ENCODE peak calls at places on chromosomes 12 and 14, in six cellular contexts. P is GM12865; V is GM23248; D is NCI-H1417; B is activated CD8-positive, alpha-beta memory T cell treated with anti-CD3 and anti-CD28 coated beads for 4 hours; N is MV-4-11. W is an unnamed sample.
A peak's percentile ranks its signal among the peaks of the same experiment; 100 is the strongest.

GRCh38 chr14:73477618-73478266 is 13.0 kb upstream of the RIOX1 start:
- DNase-seq in D (no peak), B (no peak), N (peak; percentile 75), P (peak; percentile 84), V (peak; percentile 85), W (no peak)

GRCh38 chr14:81051547-81051946 is 96.1 kb downstream of the TSHR start:
- DNase-seq in B (no peak), N (no peak), P (no peak), D (no peak), V (no peak), W (no peak)

GRCh38 chr12:132554857-132555630 is 55.3 kb downstream of the LRCOL1 start:
- DNase-seq in P (no peak), B (no peak), D (peak; percentile 7), N (peak; percentile 21), V (no peak), W (no peak)

GRCh38 chr14:48384786-48385185 is 709.4 kb upstream of the MDGA2 start:
- DNase-seq in N (no peak), B (no peak), P (no peak), V (no peak), D (no peak), W (no peak)

GRCh38 chr14:20332946-20333782 is at the start of gene CCNB1IP1:
- DNase-seq in B (no peak), V (peak; percentile 86), D (peak; percentile 95), N (peak; percentile 95), P (peak; percentile 91), W (peak; percentile 98)

GRCh38 chr14:56196274-56196673 is 78.1 kb downstream of the PELI2 start:
- DNase-seq in V (peak; percentile 75), N (no peak), D (peak; percentile 53), P (no peak), B (no peak), W (no peak)

GRCh38 chr12:109711596-109712461 is 1.8 kb upstream of the FAM222A start:
- DNase-seq in V (no peak), D (no peak), P (no peak), B (no peak), N (no peak), W (no peak)

GRCh38 chr12:27277846-27278260 is 33.8 kb downstream of the STK38L start:
- DNase-seq in D (no peak), N (no peak), V (peak; percentile 88), P (peak; percentile 73), B (no peak), W (peak; percentile 79)

GRCh38 chr14:31059152-31059924 is 33.2 kb upstream of the STRN3 start:
- DNase-seq in V (peak; percentile 85), B (no peak), P (no peak), D (peak; percentile 30), N (peak; percentile 92), W (no peak)

GRCh38 chr14:30482270-30482669 is 76.7 kb upstream of the G2E3 start:
- DNase-seq in N (no peak), V (no peak), P (no peak), B (no peak), D (no peak), W (no peak)

GRCh38 chr12:78062781-78063180 is 232.1 kb downstream of the NAV3 start:
- DNase-seq in N (no peak), V (peak; percentile 85), P (no peak), B (no peak), D (no peak), W (peak; percentile 57)

GRCh38 chr14:73261520-73262426 is 24.5 kb downstream of the PAPLN start:
- DNase-seq in P (no peak), V (no peak), N (no peak), B (no peak), D (no peak), W (no peak)

GRCh38 chr12:106442575-106442974 is 85.0 kb downstream of the POLR3B start:
- DNase-seq in V (no peak), B (no peak), N (no peak), D (no peak), P (peak; percentile 16), W (no peak)

GRCh38 chr12:88248606-88249005 is 106.5 kb downstream of the TMTC3 start:
- DNase-seq in P (no peak), N (no peak), V (no peak), B (no peak), D (no peak), W (no peak)

GRCh38 chr12:82366182-82366581 is 7.9 kb downstream of the METTL25 start:
- DNase-seq in V (peak; percentile 30), N (no peak), P (no peak), B (no peak), D (no peak), W (no peak)

GRCh38 chr14:105059035-105059916 is 6.0 kb downstream of the GPR132 start:
- DNase-seq in N (no peak), P (no peak), B (no peak), D (no peak), V (no peak), W (no peak)

GRCh38 chr12:89225401-89225800 is 126.9 kb downstream of the DUSP6 start:
- DNase-seq in V (peak; percentile 93), B (peak; percentile 54), P (peak; percentile 56), N (no peak), D (peak; percentile 39), W (no peak)

GRCh38 chr12:76587428-76588178 is 28.0 kb upstream of the OSBPL8 start:
- DNase-seq in P (no peak), N (no peak), V (peak; percentile 28), B (no peak), D (no peak), W (no peak)

GRCh38 chr14:103023881-103024473 is 33.4 kb downstream of the CDC42BPB start:
- DNase-seq in B (no peak), V (peak; percentile 88), N (no peak), D (no peak), P (no peak), W (no peak)

GRCh38 chr12:111428728-111429175 is 23.0 kb downstream of the SH2B3 start:
- DNase-seq in V (no peak), P (peak; percentile 55), D (no peak), N (peak; percentile 80), B (no peak), W (no peak)

GRCh38 chr14:61668267-61668666 is 27.0 kb upstream of the HIF1A start:
- DNase-seq in V (no peak), D (no peak), N (no peak), B (no peak), P (no peak), W (no peak)

GRCh38 chr12:48266826-48267225 is 63.7 kb upstream of the OR10AD1 start:
- DNase-seq in V (no peak), N (no peak), D (no peak), P (no peak), B (no peak), W (no peak)

GRCh38 chr12:61810486-61810885 is 449.7 kb upstream of the USP15 start:
- DNase-seq in N (no peak), V (no peak), B (no peak), P (no peak), D (no peak), W (no peak)

GRCh38 chr14:34356267-34356660 is 105.8 kb downstream of the SPTSSA start:
- DNase-seq in B (no peak), N (peak; percentile 89), P (no peak), V (peak; percentile 28), D (no peak), W (peak; percentile 21)

GRCh38 chr12:11578461-11578993 is 70.9 kb upstream of the ETV6 start:
- DNase-seq in P (peak; percentile 87), V (no peak), D (no peak), N (peak; percentile 45), B (no peak), W (no peak)

GRCh38 chr14:25041484-25041883 is 8.5 kb downstream of the STXBP6 start:
- DNase-seq in P (no peak), D (no peak), B (no peak), N (no peak), V (no peak), W (no peak)

GRCh38 chr12:79737875-79738718 is 47.3 kb upstream of the PAWR start:
- DNase-seq in B (no peak), V (peak; percentile 60), N (peak; percentile 26), D (peak; percentile 90), P (peak; percentile 78), W (peak; percentile 65)

GRCh38 chr14:51539571-51540037 is 112.1 kb upstream of the FRMD6 start:
- DNase-seq in V (peak; percentile 87), N (no peak), B (no peak), D (no peak), P (peak; percentile 17), W (no peak)

GRCh38 chr12:70948976-70949336 is 28.4 kb upstream of the PTPRR start:
- DNase-seq in P (no peak), N (no peak), D (no peak), V (no peak), B (no peak), W (peak; percentile 31)

GRCh38 chr12:13686243-13686642 is 295.2 kb downstream of the GRIN2B start:
- DNase-seq in P (no peak), V (no peak), B (no peak), D (peak; percentile 16), N (no peak), W (no peak)

GRCh38 chr12:2291182-2291832 is 238.5 kb downstream of the CACNA1C start:
- DNase-seq in B (no peak), V (peak; percentile 49), P (peak; percentile 78), D (peak; percentile 37), N (peak; percentile 56), W (peak; percentile 38)

GRCh38 chr12:93571854-93572711 is at the start of gene SOCS2:
- DNase-seq in D (peak; percentile 76), P (no peak), B (no peak), N (peak; percentile 47), V (peak; percentile 75), W (no peak)

GRCh38 chr14:71130491-71131179 is 223.4 kb downstream of the PCNX1 start:
- DNase-seq in D (no peak), B (no peak), N (peak; percentile 94), P (peak; percentile 69), V (peak; percentile 75), W (no peak)

GRCh38 chr12:124774462-124775167 is 89.0 kb downstream of the SCARB1 start:
- DNase-seq in P (peak; percentile 99), B (no peak), N (peak; percentile 79), D (no peak), V (peak; percentile 97), W (peak; percentile 76)

GRCh38 chr12:132483208-132483607 is 6.7 kb upstream of the FBRSL1 start:
- DNase-seq in N (no peak), B (no peak), P (no peak), V (no peak), D (no peak), W (no peak)

GRCh38 chr12:83807906-83808305 is 1104.7 kb downstream of the SLC6A15 start:
- DNase-seq in P (no peak), D (no peak), B (no peak), V (no peak), N (no peak), W (no peak)

GRCh38 chr12:70049596-70050360 is 193.5 kb upstream of the CNOT2 start:
- DNase-seq in V (no peak), P (peak; percentile 89), B (peak; percentile 13), D (no peak), N (peak; percentile 65), W (no peak)

GRCh38 chr14:90536092-90536491 is 139.3 kb downstream of the CALM1 start:
- DNase-seq in D (no peak), P (no peak), N (peak; percentile 4), V (peak; percentile 13), B (no peak), W (peak; percentile 84)

GRCh38 chr14:84797326-84797725 is 732.6 kb upstream of the FLRT2 start:
- DNase-seq in B (no peak), P (no peak), N (no peak), V (no peak), D (peak; percentile 28), W (no peak)

GRCh38 chr12:24360057-24360456 is 410.6 kb upstream of the SOX5 start:
- DNase-seq in N (peak; percentile 1), D (peak; percentile 44), P (no peak), V (no peak), B (no peak), W (no peak)